ENCODE peak calls at places on chromosome 10, in five cellular contexts. P, N, H, F and M are unnamed samples.

GRCh38 chr10:58435297-58435696 is 50.1 kb downstream of the TFAM start:
- DNase-seq in H (peak), P (no peak), N (no peak), F (peak), M (peak)

GRCh38 chr10:132526676-132527075 is 10.9 kb upstream of the INPP5A start:
- DNase-seq in H (no peak), N (no peak), F (peak), P (no peak), M (peak)

GRCh38 chr10:118732253-118733194 is 22.2 kb downstream of the CACUL1 start:
- DNase-seq in F (no peak), H (no peak), N (no peak), P (no peak), M (no peak)

GRCh38 chr10:44827431-44828006 is 83.6 kb upstream of the TMEM72 start:
- DNase-seq in H (no peak), N (no peak), P (no peak), F (no peak), M (peak)

GRCh38 chr10:70652761-70653657 is 19.3 kb upstream of the ADAMTS14 start:
- DNase-seq in F (peak), H (peak), P (no peak), N (no peak), M (peak)

GRCh38 chr10:121308046-121308445 is 290.2 kb downstream of the FGFR2 start:
- DNase-seq in P (no peak), H (no peak), F (no peak), N (peak), M (no peak)

GRCh38 chr10:47101196-47101595 is 190.0 kb downstream of the PTPN20 start:
- DNase-seq in F (no peak), H (no peak), P (no peak), N (no peak), M (no peak)

GRCh38 chr10:126972622-126973414 is 67.6 kb downstream of the DOCK1 start:
- DNase-seq in F (peak), N (peak), H (peak), P (no peak), M (peak)

GRCh38 chr10:36172574-36172973 is 530.5 kb upstream of the FZD8 start:
- DNase-seq in N (no peak), F (peak), P (no peak), H (peak), M (peak)

GRCh38 chr10:102642553-102643345 is 1.5 kb upstream of the TRIM8 start:
- DNase-seq in P (peak), N (peak), H (peak), F (peak), M (peak)

GRCh38 chr10:71832967-71833366 is 18.1 kb downstream of the PSAP start:
- DNase-seq in H (no peak), N (no peak), P (no peak), F (no peak), M (no peak)

GRCh38 chr10:43124094-43124521 is 14.1 kb upstream of the CSGALNACT2 start:
- DNase-seq in P (no peak), F (no peak), H (no peak), N (no peak), M (no peak)

GRCh38 chr10:6071181-6072175 is 9.3 kb upstream of the IL2RA start:
- DNase-seq in N (no peak), P (no peak), F (no peak), H (no peak), M (no peak)

GRCh38 chr10:28560617-28561016 is 27.7 kb downstream of the WAC start:
- DNase-seq in N (no peak), P (no peak), H (no peak), F (no peak), M (peak)

GRCh38 chr10:70494966-70495365 is 16.4 kb downstream of the PALD1 start:
- DNase-seq in F (no peak), N (no peak), P (no peak), H (no peak), M (no peak)

GRCh38 chr10:92834981-92835380 is 13.3 kb upstream of the EXOC6 start:
- DNase-seq in P (no peak), N (no peak), F (no peak), H (peak), M (peak)

GRCh38 chr10:104328636-104328915 is 9.7 kb downstream of the ITPRIP start:
- DNase-seq in N (no peak), F (no peak), P (no peak), H (no peak), M (no peak)
- H3K4me3 ChIP-seq in N (no peak), F (no peak), P (peak), H (peak), M (peak)

GRCh38 chr10:74575191-74575720 is 251.1 kb upstream of the KAT6B start:
- DNase-seq in H (no peak), N (no peak), F (peak), P (no peak), M (no peak)

GRCh38 chr10:74575912-74576311 is 250.5 kb upstream of the KAT6B start:
- DNase-seq in H (no peak), N (no peak), F (no peak), P (no peak), M (no peak)

GRCh38 chr10:74576586-74576985 is 249.8 kb upstream of the KAT6B start:
- DNase-seq in P (no peak), F (no peak), N (no peak), H (no peak), M (no peak)
- TF ChIP-seq CTCF in P (no peak), F (no peak), N (no peak), H (no peak), M (no peak)

DNA sequence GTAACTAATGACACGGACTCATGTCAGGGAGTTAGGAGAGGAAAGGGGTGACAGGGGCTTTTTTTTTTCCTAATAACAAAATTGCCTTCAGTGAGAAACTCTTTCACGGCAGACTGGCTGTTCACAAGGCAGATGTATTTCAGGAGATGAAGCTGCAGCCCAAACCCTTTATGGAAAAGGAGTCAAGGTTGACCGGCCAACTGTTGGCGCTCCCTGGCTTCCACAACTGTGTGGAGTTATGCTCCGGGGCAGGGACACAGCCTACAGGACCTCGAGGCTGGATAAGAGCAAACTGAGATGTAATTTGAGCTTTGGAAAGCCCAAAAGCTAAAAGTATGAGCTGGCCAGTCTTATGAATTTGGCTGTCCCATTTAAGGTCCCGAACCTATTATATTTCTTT is 30.8 kb upstream of the MXI1 start:
- DNase-seq in F (no peak), N (no peak), H (no peak), P (no peak), M (peak)
- H3K4me3 ChIP-seq in F (no peak), N (no peak), H (no peak), P (no peak), M (no peak)

DNA sequence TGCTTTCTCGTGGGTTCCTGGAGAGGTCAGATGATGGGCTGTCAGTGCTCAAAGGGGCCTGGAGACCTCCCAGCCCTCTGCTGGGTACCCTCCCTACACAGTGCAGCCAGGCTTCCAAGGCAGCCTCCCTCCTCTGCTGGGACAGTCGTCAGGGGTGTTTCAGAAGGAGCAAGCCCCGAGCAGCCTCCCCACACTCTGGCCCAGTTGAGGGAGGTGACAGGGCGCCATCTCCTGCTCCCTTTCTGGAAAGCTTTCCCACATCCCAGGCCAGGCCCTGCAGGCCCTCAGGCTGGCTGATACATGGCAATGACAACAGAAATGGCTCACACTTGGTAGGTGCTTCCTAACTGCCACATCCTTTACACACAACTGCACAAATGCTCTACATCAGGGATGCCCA is 32.1 kb downstream of the KCNMA1 start:
- DNase-seq in N (peak), H (no peak), P (no peak), F (no peak), M (peak)
- TF ChIP-seq CTCF in N (no peak), H (no peak), P (no peak), F (no peak), M (no peak)